ENCODE peak calls at places on chromosome 20, in eight cellular contexts. V is mucosa of descending colon, D is psoas muscle, W is OCI-LY7, P is right lobe of liver, L is osteocyte, K is PC-9, R is stomach. Q is an unnamed sample.

GRCh38 chr20:46434597-46434996 is 28.2 kb upstream of the ELMO2 start:
- DNase-seq in V (no peak), D (no peak), W (no peak), P (no peak), L (peak), K (no peak), R (no peak), Q (no peak)

GRCh38 chr20:44074252-44075151 is 112.5 kb downstream of the JPH2 start:
- DNase-seq in V (no peak), D (no peak), W (no peak), P (no peak), L (peak), K (peak), R (peak), Q (no peak)

GRCh38 chr20:17875106-17875980 is 93.3 kb downstream of the SNX5 start:
- DNase-seq in V (peak), D (peak), W (no peak), P (peak), L (no peak), K (no peak), R (peak), Q (peak)

GRCh38 chr20:50252715-50253500 is 62.3 kb downstream of the CEBPB start:
- DNase-seq in V (no peak), D (no peak), W (no peak), P (no peak), L (no peak), K (no peak), R (no peak), Q (no peak)

GRCh38 chr20:62818592-62819493 is 2.0 kb downstream of the COL9A3 start:
- DNase-seq in V (peak), D (peak), W (no peak), P (no peak), L (no peak), K (peak), R (peak), Q (peak)

GRCh38 chr20:23362392-23363256 is 642 bp downstream of the GZF1 start:
- DNase-seq in V (peak), D (peak), W (peak), P (peak), L (no peak), K (no peak), R (peak), Q (peak)

GRCh38 chr20:16922834-16923233 is 174.7 kb downstream of the OTOR start:
- DNase-seq in V (no peak), D (no peak), W (no peak), P (no peak), L (no peak), K (peak), R (no peak), Q (no peak)

GRCh38 chr20:44068780-44069191 is 118.2 kb downstream of the JPH2 start:
- DNase-seq in V (no peak), D (no peak), W (no peak), P (no peak), L (peak), K (no peak), R (peak), Q (no peak)

GRCh38 chr20:46299078-46299477 is 9.2 kb downstream of the CDH22 start:
- DNase-seq in V (no peak), D (no peak), W (no peak), P (no peak), L (no peak), K (no peak), R (peak), Q (no peak)

GRCh38 chr20:15842872-15843271 is 730.4 kb downstream of the KIF16B start:
- DNase-seq in V (no peak), D (no peak), W (peak), P (no peak), L (no peak), K (no peak), R (no peak), Q (no peak)

GRCh38 chr20:3887870-3888614 is 1.1 kb upstream of the PANK2 start:
- DNase-seq in V (peak), D (peak), W (no peak), P (no peak), L (no peak), K (no peak), R (no peak), Q (peak)

GRCh38 chr20:57462781-57463180 is 62.2 kb downstream of the CTCFL start:
- DNase-seq in V (no peak), D (no peak), W (no peak), P (no peak), L (no peak), K (no peak), R (no peak), Q (no peak)

GRCh38 chr20:36060676-36061075 is 92.3 kb downstream of the CNBD2 start:
- DNase-seq in V (no peak), D (no peak), W (no peak), P (no peak), L (no peak), K (peak), R (no peak), Q (no peak)

GRCh38 chr20:8094845-8095244 is 37.2 kb upstream of the PLCB1 start:
- DNase-seq in V (no peak), D (no peak), W (no peak), P (no peak), L (no peak), K (peak), R (no peak), Q (no peak)

GRCh38 chr20:36085686-36086267 is 68.8 kb upstream of the EPB41L1 start:
- DNase-seq in V (peak), D (no peak), W (no peak), P (no peak), L (no peak), K (peak), R (peak), Q (peak)

GRCh38 chr20:24149175-24149574 is 160.6 kb upstream of the GGTLC1 start:
- DNase-seq in V (no peak), D (no peak), W (no peak), P (no peak), L (no peak), K (no peak), R (no peak), Q (no peak)

GRCh38 chr20:62193079-62194025 is 10.5 kb downstream of the MTG2 start:
- DNase-seq in V (no peak), D (no peak), W (no peak), P (peak), L (no peak), K (no peak), R (no peak), Q (no peak)

GRCh38 chr20:38727602-38728236 is 3.4 kb downstream of the SLC32A1 start:
- DNase-seq in V (no peak), D (no peak), W (no peak), P (no peak), L (no peak), K (no peak), R (no peak), Q (no peak)

GRCh38 chr20:24507182-24507853 is 37.9 kb downstream of the SYNDIG1 start:
- DNase-seq in V (no peak), D (no peak), W (no peak), P (no peak), L (no peak), K (no peak), R (no peak), Q (no peak)

GRCh38 chr20:61861054-61861841 is 204.4 kb downstream of the TAF4 start:
- DNase-seq in V (no peak), D (no peak), W (no peak), P (no peak), L (no peak), K (no peak), R (no peak), Q (no peak)

GRCh38 chr20:20363449-20364015 is 4.4 kb upstream of the INSM1 start:
- DNase-seq in V (no peak), D (no peak), W (no peak), P (no peak), L (no peak), K (no peak), R (no peak), Q (no peak)

GRCh38 chr20:61317966-61318520 is 66.0 kb downstream of the CDH4 start:
- DNase-seq in V (no peak), D (no peak), W (no peak), P (no peak), L (no peak), K (no peak), R (no peak), Q (no peak)

GRCh38 chr20:20367681-20368413 is at the start of gene INSM1:
- DNase-seq in V (peak), D (no peak), W (no peak), P (no peak), L (no peak), K (no peak), R (no peak), Q (no peak)

GRCh38 chr20:21511850-21512633 is 1.8 kb downstream of the NKX2-2 start:
- DNase-seq in V (no peak), D (no peak), W (no peak), P (no peak), L (peak), K (no peak), R (no peak), Q (no peak)

GRCh38 chr20:57003012-57003411 is 263.4 kb downstream of the BMP7 start:
- DNase-seq in V (no peak), D (no peak), W (peak), P (no peak), L (no peak), K (no peak), R (no peak), Q (no peak)

GRCh38 chr20:19849341-19850189 is 91.5 kb downstream of the RIN2 start:
- DNase-seq in V (no peak), D (no peak), W (no peak), P (no peak), L (no peak), K (no peak), R (no peak), Q (no peak)

GRCh38 chr20:31693402-31693801 is 29.3 kb downstream of the BCL2L1 start:
- DNase-seq in V (no peak), D (no peak), W (no peak), P (no peak), L (no peak), K (no peak), R (no peak), Q (no peak)

GRCh38 chr20:47487175-47487917 is 14.3 kb upstream of the NCOA3 start:
- DNase-seq in V (peak), D (no peak), W (peak), P (no peak), L (no peak), K (peak), R (no peak), Q (no peak)

GRCh38 chr20:21499641-21500040 is 14.2 kb downstream of the NKX2-2 start:
- DNase-seq in V (no peak), D (no peak), W (no peak), P (no peak), L (no peak), K (no peak), R (no peak), Q (no peak)

GRCh38 chr20:41960166-41960565 is 342.0 kb upstream of the CHD6 start:
- DNase-seq in V (no peak), D (no peak), W (no peak), P (no peak), L (no peak), K (no peak), R (no peak), Q (no peak)

GRCh38 chr20:23335521-23335920 is 15.1 kb upstream of the NXT1 start:
- DNase-seq in V (no peak), D (no peak), W (no peak), P (no peak), L (no peak), K (no peak), R (no peak), Q (no peak)

GRCh38 chr20:63890201-63890576 is 4.7 kb upstream of the DNAJC5 start:
- DNase-seq in V (no peak), D (no peak), W (no peak), P (no peak), L (no peak), K (peak), R (no peak), Q (no peak)

GRCh38 chr20:40241944-40242343 is 447.1 kb downstream of the MAFB start:
- DNase-seq in V (no peak), D (no peak), W (no peak), P (no peak), L (no peak), K (no peak), R (no peak), Q (no peak)

GRCh38 chr20:33433465-33433864 is 10.1 kb downstream of the SNTA1 start:
- DNase-seq in V (no peak), D (peak), W (no peak), P (no peak), L (no peak), K (no peak), R (peak), Q (peak)

GRCh38 chr20:18058661-18059467 is 1.1 kb upstream of the OVOL2 start:
- DNase-seq in V (peak), D (no peak), W (no peak), P (no peak), L (no peak), K (peak), R (peak), Q (peak)

GRCh38 chr20:58466309-58466708 is 48.9 kb downstream of the APCDD1L start:
- DNase-seq in V (no peak), D (no peak), W (no peak), P (no peak), L (no peak), K (no peak), R (no peak), Q (no peak)
- TF ChIP-seq CTCF in V (no peak), D (no peak), W (no peak), P (no peak), L (no peak), K (no peak), R (no peak), Q (no peak)

GRCh38 chr20:51563141-51563596 is 20.6 kb upstream of the NFATC2 start:
- DNase-seq in V (no peak), D (no peak), W (no peak), P (peak), L (no peak), K (no peak), R (no peak), Q (no peak)

GRCh38 chr20:51562027-51562333 is 19.5 kb upstream of the NFATC2 start:
- DNase-seq in V (no peak), D (no peak), W (no peak), P (no peak), L (no peak), K (no peak), R (no peak), Q (no peak)

GRCh38 chr20:51565298-51565697 is 22.8 kb upstream of the NFATC2 start:
- DNase-seq in V (no peak), D (no peak), W (no peak), P (no peak), L (no peak), K (no peak), R (no peak), Q (no peak)

GRCh38 chr20:51562334-51563140 is 20.0 kb upstream of the NFATC2 start:
- DNase-seq in V (peak), D (peak), W (no peak), P (peak), L (peak), K (peak), R (peak), Q (peak)

GRCh38 chr20:51563597-51564332 is 21.2 kb upstream of the NFATC2 start:
- DNase-seq in V (peak), D (peak), W (no peak), P (peak), L (no peak), K (peak), R (peak), Q (peak)
- TF ChIP-seq CTCF in V (no peak), D (no peak), W (no peak), P (no peak), L (no peak), K (no peak), R (no peak), Q (no peak)

GRCh38 chr20:37545516-37545915 is 17.8 kb upstream of the BLCAP start:
- DNase-seq in V (no peak), D (no peak), W (no peak), P (no peak), L (no peak), K (peak), R (no peak), Q (no peak)

GRCh38 chr20:37544386-37544785 is 16.7 kb upstream of the BLCAP start:
- DNase-seq in V (no peak), D (no peak), W (no peak), P (no peak), L (no peak), K (no peak), R (no peak), Q (no peak)

GRCh38 chr20:37541326-37541725 is 13.7 kb upstream of the BLCAP start:
- DNase-seq in V (no peak), D (no peak), W (no peak), P (no peak), L (no peak), K (no peak), R (no peak), Q (no peak)

GRCh38 chr20:37542281-37542680 is 14.6 kb upstream of the BLCAP start:
- DNase-seq in V (peak), D (no peak), W (no peak), P (no peak), L (no peak), K (peak), R (no peak), Q (no peak)

GRCh38 chr20:37543828-37544227 is 16.2 kb upstream of the BLCAP start:
- DNase-seq in V (no peak), D (no peak), W (no peak), P (no peak), L (no peak), K (peak), R (no peak), Q (no peak)
- TF ChIP-seq CTCF in V (no peak), D (no peak), W (peak), P (no peak), L (peak), K (peak), R (peak), Q (no peak)

DNA sequence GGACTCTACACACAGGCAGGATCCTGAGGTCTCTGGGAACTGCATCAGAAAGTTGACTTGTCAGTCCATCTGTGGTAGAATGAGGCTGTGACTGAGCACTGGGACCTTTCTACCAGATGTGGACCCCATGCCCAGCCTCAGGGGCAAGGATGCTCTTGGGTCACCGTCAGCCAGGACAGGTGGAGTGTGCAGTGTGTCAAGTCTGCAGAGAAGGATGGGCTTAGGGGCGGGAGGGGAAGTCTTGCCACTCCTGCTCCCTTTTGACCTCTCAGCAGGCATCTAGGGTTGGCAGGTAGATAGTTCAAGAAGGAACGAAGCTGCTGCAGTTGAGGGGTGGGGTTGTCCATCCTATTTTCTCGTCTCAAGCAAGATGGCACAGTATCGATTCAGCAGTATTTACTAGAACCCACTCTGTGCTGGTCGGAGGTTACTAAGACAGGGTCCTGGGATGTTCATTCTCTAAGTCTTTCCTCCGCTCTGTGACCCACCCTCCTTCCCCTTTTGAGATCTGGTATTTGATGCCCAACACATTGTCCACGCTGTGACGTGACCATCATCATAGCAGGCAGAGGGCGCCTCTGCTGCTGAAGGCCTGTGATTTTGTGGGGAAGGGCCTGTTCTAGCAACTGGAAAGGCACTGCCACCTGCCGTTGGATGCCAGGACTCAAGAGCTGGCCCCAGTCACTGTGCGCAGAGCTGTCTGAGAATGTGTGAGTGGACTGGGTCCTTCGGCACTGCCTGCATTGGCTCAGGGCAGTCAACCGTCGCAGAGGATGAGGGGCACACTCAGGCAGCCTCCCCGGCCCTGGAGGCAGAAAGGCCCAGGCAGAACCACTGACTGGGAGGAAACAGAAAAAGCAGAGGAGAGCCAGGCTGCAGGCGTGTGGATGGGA is 23.2 kb downstream of the RBCK1 start:
- DNase-seq in V (peak), D (peak), W (peak), P (peak), L (no peak), K (peak), R (peak), Q (peak)
- TF ChIP-seq CTCF in V (peak), D (peak), W (peak), P (peak), L (peak), K (peak), R (peak), Q (peak)

GRCh38 chr20:48747840-48748416 is 79.9 kb downstream of the PREX1 start:
- DNase-seq in V (no peak), D (no peak), W (peak), P (no peak), L (no peak), K (no peak), R (no peak), Q (no peak)

GRCh38 chr20:48750376-48750775 is 77.4 kb downstream of the PREX1 start:
- DNase-seq in V (no peak), D (no peak), W (no peak), P (no peak), L (no peak), K (no peak), R (no peak), Q (no peak)

GRCh38 chr20:48748556-48748955 is 79.2 kb downstream of the PREX1 start:
- DNase-seq in V (no peak), D (no peak), W (no peak), P (no peak), L (no peak), K (no peak), R (no peak), Q (no peak)

GRCh38 chr20:48750941-48751620 is 76.7 kb downstream of the PREX1 start:
- DNase-seq in V (peak), D (peak), W (peak), P (peak), L (no peak), K (no peak), R (peak), Q (peak)

GRCh38 chr20:48749437-48749836 is 78.4 kb downstream of the PREX1 start:
- DNase-seq in V (no peak), D (no peak), W (no peak), P (no peak), L (no peak), K (no peak), R (no peak), Q (no peak)
- TF ChIP-seq CTCF in V (no peak), D (no peak), W (no peak), P (no peak), L (no peak), K (no peak), R (no peak), Q (no peak)

Q was measured in thyroid gland.